ENCODE peak calls at places on chromosomes 12 and 14, in six cellular contexts. S is psoas muscle, E is vagina, D is lower leg skin, R is AG09309, C is astrocyte of the spinal cord. J is an unnamed sample.

GRCh38 chr12:128726866-128727265 is 96.9 kb downstream of the SLC15A4 start:
- DNase-seq in S (no peak), E (no peak), D (peak), R (no peak), C (no peak), J (no peak)

GRCh38 chr14:38107216-38107631 is 100.5 kb upstream of the SSTR1 start:
- DNase-seq in S (no peak), E (no peak), D (no peak), R (no peak), C (no peak), J (no peak)

GRCh38 chr12:48037267-48037915 is 33.1 kb upstream of the COL2A1 start:
- DNase-seq in S (no peak), E (no peak), D (no peak), R (no peak), C (peak), J (peak)

GRCh38 chr12:41943671-41944070 is 201.0 kb downstream of the GXYLT1 start:
- DNase-seq in S (no peak), E (no peak), D (no peak), R (no peak), C (no peak), J (no peak)

GRCh38 chr12:131038159-131038558 is 84.5 kb downstream of the ADGRD1 start:
- DNase-seq in S (no peak), E (no peak), D (no peak), R (no peak), C (no peak), J (no peak)

GRCh38 chr14:65972891-65973290 is 513.3 kb upstream of the CCDC196 start:
- DNase-seq in S (no peak), E (no peak), D (no peak), R (peak), C (peak), J (peak)

GRCh38 chr12:113647048-113647447 is 175.4 kb upstream of the LHX5 start:
- DNase-seq in S (no peak), E (no peak), D (no peak), R (no peak), C (no peak), J (no peak)

GRCh38 chr12:49777800-49778748 is 36.7 kb downstream of the TMBIM6 start:
- DNase-seq in S (no peak), E (no peak), D (no peak), R (no peak), C (peak), J (peak)

GRCh38 chr12:1740161-1740948 is 49.5 kb downstream of the ADIPOR2 start:
- DNase-seq in S (no peak), E (no peak), D (no peak), R (no peak), C (no peak), J (no peak)

GRCh38 chr12:98582093-98582492 is 11.4 kb upstream of the SLC25A3 start:
- DNase-seq in S (no peak), E (no peak), D (no peak), R (no peak), C (no peak), J (no peak)

GRCh38 chr12:122422769-122423257 is 344 bp upstream of the CLIP1 start:
- DNase-seq in S (peak), E (no peak), D (no peak), R (no peak), C (peak), J (peak)

GRCh38 chr12:92543872-92544271 is 158.9 kb upstream of the PLEKHG7 start:
- DNase-seq in S (no peak), E (no peak), D (no peak), R (no peak), C (no peak), J (no peak)

GRCh38 chr12:6235499-6235898 is 35.3 kb downstream of the CD9 start:
- DNase-seq in S (no peak), E (no peak), D (no peak), R (no peak), C (no peak), J (no peak)

GRCh38 chr12:6724409-6724797 is 557 bp downstream of the COPS7A start:
- DNase-seq in S (no peak), E (no peak), D (no peak), R (no peak), C (peak), J (no peak)

GRCh38 chr14:101440511-101440910 is 120.8 kb upstream of the DIO3 start:
- DNase-seq in S (no peak), E (no peak), D (no peak), R (no peak), C (no peak), J (no peak)

GRCh38 chr14:76924363-76925151 is 98.3 kb downstream of the LRRC74A start:
- DNase-seq in S (no peak), E (no peak), D (no peak), R (no peak), C (peak), J (no peak)

GRCh38 chr12:104604995-104605675 is 148.4 kb downstream of the CHST11 start:
- DNase-seq in S (peak), E (no peak), D (peak), R (no peak), C (no peak), J (peak)

GRCh38 chr14:77027538-77028383 is 747 bp downstream of the IRF2BPL start:
- DNase-seq in S (peak), E (no peak), D (peak), R (no peak), C (peak), J (peak)

GRCh38 chr12:50119387-50119786 is 7.4 kb downstream of the COX14 start:
- DNase-seq in S (no peak), E (no peak), D (no peak), R (no peak), C (no peak), J (no peak)

GRCh38 chr12:93773122-93773871 is 96.1 kb downstream of the CRADD start:
- DNase-seq in S (no peak), E (no peak), D (no peak), R (no peak), C (peak), J (peak)

GRCh38 chr14:104360522-104360921 is 219.0 kb upstream of the C14orf180 start:
- DNase-seq in S (no peak), E (no peak), D (no peak), R (no peak), C (no peak), J (no peak)

GRCh38 chr14:54174437-54174836 is 217.8 kb upstream of the BMP4 start:
- DNase-seq in S (no peak), E (no peak), D (no peak), R (no peak), C (no peak), J (peak)

GRCh38 chr12:67645126-67645525 is 3.4 kb upstream of the DYRK2 start:
- DNase-seq in S (no peak), E (no peak), D (no peak), R (no peak), C (no peak), J (no peak)

GRCh38 chr12:7155471-7156034 is 25.4 kb downstream of the CLSTN3 start:
- DNase-seq in S (no peak), E (no peak), D (no peak), R (no peak), C (no peak), J (peak)

GRCh38 chr12:101655400-101655799 is 42.0 kb upstream of the CHPT1 start:
- DNase-seq in S (no peak), E (no peak), D (no peak), R (no peak), C (no peak), J (no peak)

GRCh38 chr12:130362060-130362459 is 24.4 kb downstream of the PIWIL1 start:
- DNase-seq in S (no peak), E (no peak), D (no peak), R (no peak), C (no peak), J (no peak)

GRCh38 chr12:31020385-31021166 is 53.1 kb upstream of the DDX11 start:
- DNase-seq in S (no peak), E (peak), D (peak), R (no peak), C (no peak), J (no peak)

GRCh38 chr12:31019561-31020308 is 53.9 kb upstream of the DDX11 start:
- DNase-seq in S (no peak), E (no peak), D (peak), R (no peak), C (no peak), J (no peak)

GRCh38 chr12:31023271-31023724 is 50.4 kb upstream of the DDX11 start:
- DNase-seq in S (no peak), E (peak), D (peak), R (no peak), C (no peak), J (no peak)

GRCh38 chr12:31021181-31021580 is 52.5 kb upstream of the DDX11 start:
- DNase-seq in S (no peak), E (peak), D (no peak), R (no peak), C (no peak), J (no peak)

DNA sequence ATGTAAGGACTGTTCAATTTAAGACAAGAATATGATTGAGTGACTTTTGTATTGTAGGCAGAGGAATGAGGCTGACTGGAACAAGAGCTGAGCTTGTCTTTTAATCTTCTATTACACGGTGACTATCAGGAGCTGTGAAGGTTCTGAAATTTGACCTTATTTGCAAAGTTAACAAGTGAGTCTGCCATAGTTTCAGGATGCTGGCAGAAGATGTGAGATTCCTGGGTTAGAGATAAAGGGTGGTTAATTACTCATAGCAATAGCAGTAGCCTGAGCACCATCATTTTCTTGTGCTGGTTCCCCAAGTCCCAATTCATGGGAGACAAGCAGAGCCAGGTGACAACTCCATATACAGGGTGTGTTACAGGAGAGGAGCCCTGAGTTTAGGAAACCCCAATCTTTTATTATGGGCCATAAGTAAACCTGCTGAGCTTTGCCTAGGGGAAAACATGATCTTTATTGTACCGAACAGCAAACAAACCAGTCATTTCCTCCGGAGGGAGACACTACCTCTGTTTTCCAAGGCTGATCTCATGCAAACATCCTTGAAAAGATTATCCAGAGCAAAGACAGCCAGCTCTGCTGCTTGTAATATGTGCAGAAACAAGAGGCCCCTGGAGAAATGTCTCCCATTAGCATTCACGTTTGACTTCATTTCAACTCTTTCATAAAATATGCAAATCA is 51.7 kb upstream of the DDX11 start:
- DNase-seq in S (no peak), E (no peak), D (no peak), R (no peak), C (no peak), J (no peak)
- TF ChIP-seq CTCF in S (no peak), E (no peak), D (no peak), R (peak), C (no peak), J (no peak)

GRCh38 chr12:53737951-53738833 is 10.9 kb upstream of the CALCOCO1 start:
- DNase-seq in S (no peak), E (no peak), D (no peak), R (no peak), C (no peak), J (no peak)

GRCh38 chr12:53737494-53737808 is 10.2 kb upstream of the CALCOCO1 start:
- DNase-seq in S (no peak), E (no peak), D (no peak), R (no peak), C (no peak), J (no peak)

GRCh38 chr12:53738834-53739284 is 11.6 kb upstream of the CALCOCO1 start:
- DNase-seq in S (no peak), E (no peak), D (no peak), R (no peak), C (no peak), J (no peak)

GRCh38 chr12:53740130-53740491 is 11.7 kb downstream of the CISTR start:
- DNase-seq in S (no peak), E (no peak), D (no peak), R (no peak), C (no peak), J (no peak)

DNA sequence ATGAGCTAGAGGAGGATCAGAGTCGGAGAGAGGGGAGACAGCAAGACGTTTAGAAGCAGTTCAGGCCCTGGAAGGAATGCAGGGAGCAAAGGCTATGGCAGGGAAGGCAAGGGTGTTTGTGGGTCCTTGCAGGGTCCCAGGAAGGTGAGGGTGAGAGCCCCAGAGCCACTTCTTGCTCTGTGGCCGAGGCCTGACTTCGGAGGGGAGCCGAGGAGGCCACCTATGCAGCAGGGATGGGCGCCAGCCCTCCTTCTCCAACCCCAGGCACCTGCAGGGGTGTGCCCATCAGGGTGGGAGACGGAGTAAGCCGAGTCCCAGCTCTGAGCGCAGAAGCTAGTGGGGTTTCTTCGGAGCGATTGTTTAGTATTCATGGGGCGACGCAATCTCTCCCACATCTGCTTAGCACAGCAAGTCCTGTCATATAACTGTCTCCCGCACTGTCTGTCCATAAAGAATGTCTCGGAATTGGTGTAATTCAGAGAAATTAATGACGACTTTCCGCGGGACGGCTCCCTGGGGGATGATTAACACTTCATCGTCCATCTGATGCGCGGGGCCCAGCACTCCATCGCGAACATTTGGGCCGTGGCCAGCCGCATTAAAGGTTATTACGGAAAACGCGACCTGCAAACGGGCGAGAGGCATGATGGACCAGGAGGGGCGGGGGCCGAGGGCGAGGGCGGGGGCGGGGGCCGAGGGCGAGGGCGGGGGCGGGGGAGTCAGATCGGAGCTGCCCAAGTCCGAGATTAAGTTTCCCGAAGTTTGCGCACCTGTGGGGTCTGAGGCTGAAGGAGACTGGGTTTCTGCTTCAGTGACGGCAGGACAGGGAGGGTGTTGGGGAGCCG is 12.3 kb upstream of the CALCOCO1 start:
- DNase-seq in S (no peak), E (no peak), D (no peak), R (no peak), C (no peak), J (peak)
- H3K4me3 ChIP-seq in S (peak), E (peak), D (no peak), R (peak), C (no peak), J (no peak)

GRCh38 chr14:105398726-105399440 is 545 bp downstream of the TEX22 start:
- DNase-seq in S (no peak), E (no peak), D (no peak), R (no peak), C (no peak), J (no peak)
- TF ChIP-seq CTCF in S (no peak), E (no peak), D (no peak), R (no peak), C (no peak), J (no peak)

GRCh38 chr14:56733396-56733795 is 76.9 kb downstream of the OTX2 start:
- DNase-seq in S (no peak), E (no peak), D (no peak), R (no peak), C (no peak), J (no peak)

GRCh38 chr14:56730468-56731145 is 79.7 kb downstream of the OTX2 start:
- DNase-seq in S (no peak), E (no peak), D (no peak), R (no peak), C (no peak), J (no peak)

DNA sequence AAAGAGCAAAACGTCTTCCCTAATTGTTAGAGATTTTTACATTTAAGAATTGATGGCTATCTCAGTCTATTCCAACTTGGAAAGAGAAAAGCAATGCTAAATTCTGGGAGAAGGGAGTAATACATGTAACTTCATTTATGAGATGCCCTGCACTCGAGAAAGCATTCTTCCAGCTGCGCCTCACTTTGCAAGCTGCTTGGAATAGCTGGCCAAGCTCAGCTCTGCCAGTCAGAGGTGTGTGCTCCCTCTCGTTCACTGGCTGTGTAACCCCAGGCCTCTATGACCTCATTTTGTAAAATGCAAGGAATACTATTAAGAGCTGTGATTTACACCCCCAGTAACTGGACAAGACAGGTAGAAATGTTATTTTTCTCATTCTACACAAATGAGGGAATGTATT is 79.1 kb downstream of the OTX2 start:
- DNase-seq in S (no peak), E (no peak), D (no peak), R (no peak), C (no peak), J (no peak)
- H3K4me3 ChIP-seq in S (no peak), E (no peak), D (no peak), R (no peak), C (no peak), J (no peak)

DNA sequence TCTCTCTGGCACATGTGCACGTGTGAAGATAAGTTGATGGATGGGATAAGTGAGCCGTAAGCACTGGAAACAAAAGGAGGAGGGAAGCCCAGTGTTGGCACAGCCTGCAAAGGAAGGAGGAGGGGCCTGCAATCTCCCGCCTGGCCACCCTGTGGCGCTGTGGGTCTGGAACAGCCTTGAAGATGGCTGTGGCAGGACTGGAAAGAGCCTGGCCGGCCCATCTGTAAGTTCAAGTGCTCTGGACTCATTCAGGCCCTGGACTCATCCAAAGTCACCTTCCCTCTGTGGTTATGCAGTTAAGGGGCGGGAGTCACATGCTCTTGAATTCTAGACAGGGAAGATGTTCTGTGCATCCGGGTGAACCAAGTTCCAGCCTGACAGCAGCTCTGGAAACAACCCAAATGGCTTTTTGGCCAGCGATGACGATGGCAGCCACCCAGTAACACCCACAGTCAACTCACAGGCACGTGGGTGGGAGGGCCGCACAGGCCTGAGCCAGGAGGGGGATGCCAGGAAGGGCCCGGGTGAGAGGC is 50.4 kb downstream of the CHGA start:
- DNase-seq in S (peak), E (no peak), D (peak), R (no peak), C (peak), J (peak)
- TF ChIP-seq CTCF in S (peak), E (peak), D (no peak), R (peak), C (peak), J (peak)

GRCh38 chr12:124755801-124756148 is 107.9 kb downstream of the SCARB1 start:
- DNase-seq in S (no peak), E (no peak), D (no peak), R (no peak), C (no peak), J (no peak)
- H3K4me3 ChIP-seq in S (no peak), E (no peak), D (no peak), R (no peak), C (no peak), J (no peak)

GRCh38 chr12:111605931-111606625 is 7.0 kb upstream of the ATXN2 start:
- DNase-seq in S (no peak), E (no peak), D (no peak), R (no peak), C (peak), J (no peak)

GRCh38 chr12:111602348-111602747 is 3.2 kb upstream of the ATXN2 start:
- DNase-seq in S (no peak), E (no peak), D (no peak), R (no peak), C (no peak), J (peak)

GRCh38 chr12:111606651-111607232 is 7.6 kb upstream of the ATXN2 start:
- DNase-seq in S (no peak), E (no peak), D (no peak), R (no peak), C (no peak), J (no peak)

DNA sequence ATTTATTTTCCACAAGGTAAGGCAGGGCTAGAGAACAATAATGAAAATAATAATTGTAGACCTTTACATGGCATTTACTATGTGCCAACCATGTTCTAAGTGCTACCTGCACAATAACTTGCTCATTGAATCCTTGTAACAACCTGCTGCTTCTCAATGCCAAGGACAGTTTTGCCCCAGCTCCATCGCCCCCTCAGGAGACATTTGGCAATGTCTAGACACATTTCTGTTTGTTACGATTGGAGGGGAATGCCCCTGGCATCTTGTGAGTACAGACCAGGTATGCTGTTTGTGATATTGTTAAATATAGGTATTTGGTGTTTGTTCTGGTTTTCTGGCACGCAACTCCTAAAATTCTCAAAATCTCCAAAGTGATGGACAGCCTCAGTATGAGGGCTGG is 8.1 kb upstream of the ATXN2 start:
- DNase-seq in S (no peak), E (no peak), D (no peak), R (no peak), C (no peak), J (no peak)
- TF ChIP-seq CTCF in S (no peak), E (no peak), D (no peak), R (no peak), C (no peak), J (no peak)

GRCh38 chr12:125738211-125738610 is 673.0 kb downstream of the AACS start:
- DNase-seq in S (no peak), E (no peak), D (no peak), R (no peak), C (no peak), J (no peak)

GRCh38 chr12:125734137-125734536 is 668.9 kb downstream of the AACS start:
- DNase-seq in S (no peak), E (no peak), D (no peak), R (no peak), C (no peak), J (no peak)
- H3K4me3 ChIP-seq in S (no peak), E (no peak), D (no peak), R (no peak), C (no peak), J (no peak)

GRCh38 chr14:102590667-102591099 is 1.8 kb upstream of the RCOR1 start:
- DNase-seq in S (peak), E (no peak), D (no peak), R (no peak), C (peak), J (peak)
- TF ChIP-seq CTCF in S (peak), E (no peak), D (no peak), R (peak), C (peak), J (peak)